ENCODE peak calls at places on chromosomes 11 and 22, in seven cellular contexts. P is AG04450, B is kidney, U is psoas muscle, S is testis, Z is GM06990, I is fibroblast of pulmonary artery. Q is an unnamed sample.

GRCh38 chr11:126611438-126611837 is 256.0 kb downstream of the ST3GAL4 start:
- DNase-seq in P (no peak), B (no peak), U (no peak), S (no peak), Z (no peak), I (no peak), Q (no peak)

GRCh38 chr11:7514099-7514725 is 413 bp downstream of the PPFIBP2 start:
- DNase-seq in P (no peak), B (no peak), U (peak; percentile 39), S (peak; percentile 41), Z (no peak), I (no peak), Q (no peak)

GRCh38 chr11:109000531-109000930 is 335.7 kb downstream of the DDX10 start:
- DNase-seq in P (no peak), B (no peak), U (no peak), S (no peak), Z (no peak), I (no peak), Q (no peak)

GRCh38 chr22:28899199-28899853 is 16.0 kb downstream of the ZNRF3 start:
- DNase-seq in P (no peak), B (no peak), U (no peak), S (no peak), Z (no peak), I (no peak), Q (peak; percentile 54)

GRCh38 chr22:39808087-39808486 is 85.5 kb downstream of the ENTHD1 start:
- DNase-seq in P (no peak), B (no peak), U (no peak), S (no peak), Z (no peak), I (peak; percentile 16), Q (no peak)

GRCh38 chr11:46066335-46066734 is 54.9 kb downstream of the PHF21A start:
- DNase-seq in P (no peak), B (no peak), U (no peak), S (no peak), Z (no peak), I (no peak), Q (no peak)

GRCh38 chr22:24106385-24107381 is 74.6 kb upstream of the SUSD2 start:
- DNase-seq in P (no peak), B (no peak), U (no peak), S (no peak), Z (peak; percentile 32), I (no peak), Q (no peak)

GRCh38 chr22:28835630-28836189 is 35.3 kb upstream of the XBP1 start:
- DNase-seq in P (no peak), B (no peak), U (no peak), S (no peak), Z (no peak), I (no peak), Q (no peak)

GRCh38 chr11:133064152-133064877 is 468.0 kb downstream of the OPCML start:
- DNase-seq in P (peak; percentile 44), B (peak; percentile 92), U (peak; percentile 70), S (peak; percentile 85), Z (no peak), I (peak; percentile 44), Q (peak; percentile 78)

GRCh38 chr22:23155143-23155542 is 9.9 kb downstream of the RAB36 start:
- DNase-seq in P (no peak), B (no peak), U (no peak), S (no peak), Z (no peak), I (no peak), Q (no peak)

GRCh38 chr11:428295-428694 is 13.5 kb upstream of the SIGIRR start:
- DNase-seq in P (no peak), B (no peak), U (peak; percentile 12), S (no peak), Z (no peak), I (no peak), Q (no peak)

GRCh38 chr11:27524155-27524554 is 17.6 kb upstream of the LIN7C start:
- DNase-seq in P (no peak), B (no peak), U (no peak), S (no peak), Z (no peak), I (peak; percentile 40), Q (peak; percentile 57)
- TF ChIP-seq CTCF in P (peak; percentile 29), B (no peak), U (no peak), S (no peak), Z (no peak), I (peak; percentile 28), Q (peak; percentile 21)

GRCh38 chr11:27717801-27718229 is 17.6 kb upstream of the BDNF start:
- DNase-seq in P (no peak), B (no peak), U (no peak), S (no peak), Z (no peak), I (peak; percentile 19), Q (no peak)

GRCh38 chr11:27718346-27718852 is 18.1 kb upstream of the BDNF start:
- DNase-seq in P (peak; percentile 93), B (no peak), U (no peak), S (peak; percentile 19), Z (no peak), I (peak; percentile 86), Q (peak; percentile 99)

GRCh38 chr11:27718853-27719574 is 18.8 kb upstream of the BDNF start:
- DNase-seq in P (no peak), B (peak; percentile 63), U (no peak), S (peak; percentile 37), Z (no peak), I (peak; percentile 55), Q (peak; percentile 66)

GRCh38 chr11:27720277-27720830 is 20.1 kb upstream of the BDNF start:
- DNase-seq in P (no peak), B (no peak), U (no peak), S (peak; percentile 50), Z (no peak), I (peak; percentile 72), Q (no peak)

DNA sequence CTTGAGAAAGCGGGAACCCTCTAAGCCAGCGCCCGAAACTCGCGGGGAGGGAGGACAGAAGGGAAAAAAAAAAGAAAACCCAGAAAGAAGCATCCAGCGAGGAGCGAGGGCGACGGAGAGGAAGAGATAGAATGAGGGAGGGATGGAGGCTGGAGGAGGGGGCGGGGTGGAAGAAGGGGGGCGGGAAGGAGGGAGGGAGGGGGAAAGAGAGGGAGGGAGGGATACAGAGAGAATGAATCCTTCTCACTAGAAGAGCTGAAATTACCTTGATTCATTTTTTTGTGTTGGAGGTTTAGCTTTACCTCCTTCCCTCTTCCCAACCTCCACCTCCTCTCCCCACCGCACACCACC is 19.3 kb upstream of the BDNF start:
- DNase-seq in P (no peak), B (no peak), U (no peak), S (no peak), Z (no peak), I (no peak), Q (no peak)
- H3K4me3 ChIP-seq in P (peak overlapping the region; percentile 84), B (no peak overlapping the region), U (peak overlapping the region; percentile 55), S (peak overlapping the region; percentile 16), Z (no peak overlapping the region), I (peak overlapping the region; percentile 71), Q (peak overlapping the region; percentile 85)

GRCh38 chr11:37657645-37658044 is 1059.6 kb upstream of the RAG2 start:
- DNase-seq in P (no peak), B (no peak), U (no peak), S (no peak), Z (no peak), I (peak; percentile 77), Q (no peak)
- TF ChIP-seq CTCF in P (peak; percentile 56), B (no peak), U (no peak), S (no peak), Z (no peak), I (peak; percentile 78), Q (peak; percentile 19)

GRCh38 chr11:73311394-73311869 is 3.4 kb downstream of the ARHGEF17 start:
- DNase-seq in P (no peak), B (peak; percentile 79), U (no peak), S (no peak), Z (no peak), I (no peak), Q (no peak)
- H3K4me3 ChIP-seq in P (peak overlapping the region; percentile 77), B (peak overlapping the region; percentile 53), U (peak overlapping the region; percentile 80), S (no peak overlapping the region), Z (no peak overlapping the region), I (peak overlapping the region; percentile 51), Q (peak overlapping the region; percentile 87)

GRCh38 chr11:86158716-86159669 is 85.6 kb upstream of the EED start:
- DNase-seq in P (no peak), B (no peak), U (no peak), S (no peak), Z (no peak), I (no peak), Q (no peak)
- TF ChIP-seq CTCF in P (no peak), B (no peak), U (no peak), S (no peak), Z (no peak), I (no peak), Q (no peak)

GRCh38 chr22:37566903-37567798 is 6.9 kb downstream of the CDC42EP1 start:
- DNase-seq in P (no peak), B (peak; percentile 94), U (peak; percentile 80), S (peak; percentile 88), Z (peak; percentile 84), I (peak; percentile 69), Q (peak; percentile 52)
- H3K4me3 ChIP-seq in P (no peak overlapping the region), B (no peak overlapping the region), U (no peak overlapping the region), S (no peak overlapping the region), Z (no peak overlapping the region), I (no peak overlapping the region), Q (no peak overlapping the region)

GRCh38 chr11:94597896-94598295 is 30.7 kb downstream of the PIWIL4 start:
- DNase-seq in P (no peak), B (no peak), U (no peak), S (peak; percentile 28), Z (no peak), I (peak; percentile 28), Q (peak; percentile 5)

GRCh38 chr11:94603587-94603986 is 36.4 kb downstream of the PIWIL4 start:
- DNase-seq in P (no peak), B (no peak), U (no peak), S (no peak), Z (no peak), I (no peak), Q (no peak)

GRCh38 chr11:94599510-94599909 is 32.3 kb downstream of the PIWIL4 start:
- DNase-seq in P (no peak), B (no peak), U (no peak), S (no peak), Z (no peak), I (no peak), Q (no peak)

GRCh38 chr11:94604496-94604895 is 37.3 kb downstream of the PIWIL4 start:
- DNase-seq in P (no peak), B (no peak), U (no peak), S (no peak), Z (no peak), I (peak; percentile 10), Q (peak; percentile 15)

GRCh38 chr11:94602430-94603372 is 35.5 kb downstream of the PIWIL4 start:
- DNase-seq in P (peak; percentile 81), B (no peak), U (peak; percentile 61), S (peak; percentile 71), Z (peak; percentile 42), I (peak; percentile 81), Q (peak; percentile 77)
- TF ChIP-seq CTCF in P (peak; percentile 78), B (peak; percentile 46), U (peak; percentile 59), S (no peak), Z (peak; percentile 45), I (peak; percentile 48), Q (peak; percentile 61)